ENCODE peak calls at places on chromosomes 7 and 10, in six cellular contexts. H is GM12891, Z is HepG2, P is GM12878, O is H1, G is K562. C is an unnamed sample.

GRCh38 chr10:81450651-81451050 is 424.3 kb upstream of the NRG3 start:
- DNase-seq in O (no peak), P (no peak), Z (no peak), G (no peak), H (no peak), C (no peak)

GRCh38 chr7:107090452-107090851 is 45.9 kb downstream of the PRKAR2B start:
- DNase-seq in H (no peak), P (no peak), O (no peak), Z (no peak), G (peak), C (no peak)

GRCh38 chr10:3467052-3467906 is 294.7 kb upstream of the PITRM1 start:
- DNase-seq in G (peak), O (peak), Z (no peak), P (no peak), H (no peak), C (no peak)

GRCh38 chr7:146606628-146607027 is 490.0 kb downstream of the CNTNAP2 start:
- DNase-seq in P (no peak), G (no peak), H (no peak), Z (no peak), O (no peak), C (no peak)

GRCh38 chr7:16062269-16062668 is 359.1 kb downstream of the CRPPA start:
- DNase-seq in H (no peak), O (no peak), Z (no peak), P (no peak), G (no peak), C (no peak)

GRCh38 chr7:44979481-44980392 is 922 bp upstream of the MYO1G start:
- DNase-seq in G (no peak), H (no peak), Z (no peak), O (no peak), P (no peak), C (no peak)

GRCh38 chr10:132306341-132306685 is 1.4 kb downstream of the STK32C start:
- DNase-seq in Z (no peak), H (no peak), P (no peak), O (no peak), G (no peak), C (no peak)

GRCh38 chr7:140402178-140402835 is 1.6 kb upstream of the RAB19 start:
- DNase-seq in P (no peak), G (no peak), H (no peak), Z (no peak), O (no peak), C (no peak)

GRCh38 chr7:158110661-158111555 is 476.7 kb downstream of the PTPRN2 start:
- DNase-seq in H (no peak), O (no peak), G (no peak), Z (peak), P (no peak), C (no peak)

GRCh38 chr10:77011823-77012566 is 625.6 kb downstream of the KCNMA1 start:
- DNase-seq in H (no peak), G (no peak), Z (no peak), O (no peak), P (no peak), C (no peak)

GRCh38 chr10:99631496-99631895 is 11.3 kb upstream of the SLC25A28 start:
- DNase-seq in G (no peak), O (no peak), Z (no peak), H (no peak), P (no peak), C (no peak)

GRCh38 chr7:134515569-134516468 is 11.5 kb upstream of the AKR1B10 start:
- DNase-seq in Z (no peak), P (no peak), H (no peak), G (no peak), O (no peak), C (no peak)

GRCh38 chr7:79598351-79598750 is 144.9 kb upstream of the MAGI2 start:
- DNase-seq in O (no peak), G (no peak), Z (no peak), H (no peak), P (no peak), C (no peak)

GRCh38 chr7:139680676-139681462 is 96.9 kb downstream of the HIPK2 start:
- DNase-seq in G (peak), H (no peak), Z (no peak), O (no peak), P (no peak), C (no peak)

GRCh38 chr10:104642311-104643022 is 1.4 kb downstream of the SORCS3 start:
- DNase-seq in O (peak), Z (peak), G (peak), H (no peak), P (no peak), C (no peak)

GRCh38 chr10:70537398-70538194 is 59.0 kb downstream of the PALD1 start:
- DNase-seq in G (peak), Z (peak), O (no peak), H (peak), P (no peak), C (no peak)

GRCh38 chr10:108544500-108545120 is 1378.7 kb downstream of the XPNPEP1 start:
- DNase-seq in G (peak), Z (peak), O (peak), P (no peak), H (no peak), C (no peak)

GRCh38 chr7:148982596-148983219 is 45.6 kb downstream of the PDIA4 start:
- DNase-seq in P (no peak), Z (no peak), H (no peak), O (no peak), G (peak), C (no peak)

GRCh38 chr10:69648461-69648860 is 18.4 kb downstream of the FAM241B start:
- DNase-seq in G (no peak), O (no peak), P (no peak), Z (no peak), H (no peak), C (no peak)

GRCh38 chr10:86330778-86331763 is 35.5 kb downstream of the GRID1 start:
- DNase-seq in O (no peak), P (no peak), Z (no peak), H (no peak), G (no peak), C (no peak)

GRCh38 chr10:62258926-62259325 is 9.7 kb downstream of the RTKN2 start:
- DNase-seq in P (no peak), G (no peak), O (no peak), Z (no peak), H (no peak), C (no peak)

GRCh38 chr7:32164341-32164996 is 94.3 kb upstream of the PDE1C start:
- DNase-seq in O (no peak), P (no peak), H (no peak), G (peak), Z (peak), C (no peak)

GRCh38 chr10:80191589-80192270 is 13.6 kb downstream of the ANXA11 start:
- DNase-seq in Z (no peak), O (no peak), P (no peak), G (no peak), H (no peak), C (no peak)

GRCh38 chr10:14240253-14241189 is 90.2 kb downstream of the FRMD4A start:
- DNase-seq in P (no peak), O (no peak), Z (no peak), G (no peak), H (no peak), C (no peak)

GRCh38 chr10:86658261-86658741 is 4.0 kb downstream of the OPN4 start:
- DNase-seq in H (no peak), Z (no peak), P (no peak), G (no peak), O (no peak), C (no peak)

GRCh38 chr10:26566525-26567348 is 128.6 kb downstream of the APBB1IP start:
- DNase-seq in P (no peak), H (no peak), O (no peak), G (no peak), Z (no peak), C (no peak)

GRCh38 chr7:97004931-97005763 is at the start of gene DLX6:
- DNase-seq in G (no peak), Z (peak), O (no peak), H (no peak), P (no peak), C (no peak)

GRCh38 chr7:47491637-47492036 is 90.3 kb downstream of the TNS3 start:
- DNase-seq in G (no peak), O (no peak), P (no peak), Z (no peak), H (no peak), C (no peak)

GRCh38 chr10:4765428-4765827 is 60.6 kb upstream of the AKR1E2 start:
- DNase-seq in Z (no peak), P (no peak), O (no peak), G (no peak), H (no peak), C (no peak)

DNA sequence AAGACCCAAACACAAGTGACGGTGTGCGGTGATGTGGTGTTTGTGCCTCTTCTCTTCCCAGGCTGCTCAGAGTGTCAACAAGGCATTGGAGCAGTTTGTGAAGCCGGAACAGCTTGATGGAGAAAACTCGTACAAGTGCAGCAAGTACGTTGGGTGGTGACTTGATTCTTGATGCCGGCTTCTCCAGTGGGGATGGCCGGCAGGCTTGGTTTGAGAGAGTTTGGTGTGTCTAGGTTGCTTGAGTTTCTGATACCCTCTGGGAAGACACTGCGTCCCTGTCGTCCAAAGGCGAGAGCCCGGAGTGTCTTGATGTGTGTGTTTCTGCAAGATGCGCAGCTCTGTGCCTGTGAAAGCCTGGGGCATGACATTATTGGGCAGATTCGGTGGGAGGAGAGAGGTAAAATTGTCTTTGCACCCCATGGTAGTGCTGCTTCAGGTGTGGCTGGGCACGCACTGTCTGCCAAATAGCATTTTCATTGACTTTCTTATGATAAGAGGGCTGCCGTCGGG is 111.8 kb downstream of the ANKRD61 start:
- DNase-seq in O (no peak), P (no peak), G (no peak), H (no peak), Z (no peak), C (no peak)
- TF ChIP-seq POLR2A in O (no peak), P (no peak), G (no peak), H (no peak), Z (no peak), C (no peak)

GRCh38 chr10:11713963-11714362 is 28.2 kb upstream of the ECHDC3 start:
- DNase-seq in O (no peak), Z (no peak), P (no peak), G (no peak), H (no peak), C (no peak)
- TF ChIP-seq TAF1 in O (no peak), Z (no peak), P (no peak), G (no peak), H (no peak), C (no peak)

DNA sequence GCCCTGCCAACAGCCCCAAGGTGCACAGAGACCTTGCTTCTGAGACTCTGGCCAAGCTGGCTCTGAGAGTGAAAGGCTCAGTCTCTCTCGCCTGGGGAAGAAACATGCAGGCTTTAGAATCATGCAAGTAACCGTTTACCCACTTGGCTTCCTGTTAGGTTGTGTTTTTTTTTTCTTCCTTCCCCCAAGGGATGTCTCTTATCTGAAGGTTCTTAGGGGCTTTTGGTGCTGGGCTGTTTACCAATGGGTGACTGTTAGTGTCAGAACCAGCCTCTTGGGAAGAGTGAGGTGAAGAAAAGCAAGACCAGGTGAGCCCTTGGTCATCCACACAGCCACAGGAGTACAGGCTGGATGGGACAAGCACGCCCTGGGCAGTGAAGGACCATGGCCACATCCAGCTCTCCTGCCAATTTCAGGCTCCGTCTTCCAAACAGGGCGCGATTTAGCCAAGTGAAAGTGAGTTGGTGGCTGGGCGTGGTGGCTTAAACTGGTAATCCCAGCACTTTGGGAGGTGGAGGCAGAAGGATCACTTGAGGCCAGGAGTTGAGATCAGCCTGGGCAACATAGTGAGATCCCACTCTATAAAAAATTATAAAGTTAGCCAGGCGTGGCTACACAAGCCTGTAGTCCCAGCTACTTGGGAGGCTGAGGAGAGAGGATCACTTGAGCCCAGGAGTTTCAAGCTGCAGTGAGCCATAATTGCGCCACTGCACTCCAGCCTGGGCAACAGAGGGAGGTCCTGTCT is 76.3 kb upstream of the CUX1 start:
- DNase-seq in Z (no peak), H (no peak), O (no peak), P (peak), G (no peak), C (no peak)
- TF ChIP-seq POLR2A in Z (no peak), H (no peak), O (no peak), P (peak), G (no peak), C (no peak)

GRCh38 chr10:122637371-122637770 is 62.3 kb downstream of the C10orf120 start:
- DNase-seq in P (no peak), Z (no peak), H (no peak), O (no peak), G (no peak), C (no peak)

GRCh38 chr10:122640921-122641320 is 58.7 kb downstream of the C10orf120 start:
- DNase-seq in O (no peak), H (no peak), P (no peak), G (no peak), Z (no peak), C (no peak)

GRCh38 chr10:122636953-122637352 is 62.7 kb downstream of the C10orf120 start:
- DNase-seq in H (no peak), P (no peak), O (no peak), G (peak), Z (no peak), C (no peak)

GRCh38 chr10:122639801-122640200 is 59.8 kb downstream of the C10orf120 start:
- DNase-seq in Z (no peak), O (no peak), P (no peak), G (no peak), H (no peak), C (no peak)

DNA sequence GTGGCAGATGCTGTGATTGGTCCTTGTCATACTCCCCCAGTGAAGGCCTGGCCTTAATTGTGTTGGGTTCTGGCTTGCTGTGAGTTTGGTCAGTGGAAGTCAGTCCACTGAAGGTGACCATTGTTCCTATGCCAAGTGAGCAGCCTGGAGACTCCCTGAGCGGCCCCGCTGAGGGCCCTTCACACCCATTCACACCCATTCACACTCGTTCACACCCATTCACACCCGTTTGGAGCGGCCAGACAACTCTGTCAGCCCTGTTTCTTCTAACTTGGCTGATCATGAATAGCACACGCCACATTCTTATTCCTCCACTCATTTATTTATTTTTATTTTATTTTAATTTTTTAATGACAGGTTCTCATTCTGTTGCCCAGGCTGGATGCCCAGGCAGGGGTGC is 61.5 kb downstream of the C10orf120 start:
- DNase-seq in Z (no peak), H (no peak), O (no peak), G (no peak), P (no peak), C (no peak)
- TF ChIP-seq TAF1 in Z (no peak), H (no peak), O (no peak), G (no peak), P (no peak), C (no peak)

GRCh38 chr10:92573091-92573797 is 649 bp downstream of the IDE start:
- DNase-seq in H (no peak), O (no peak), G (peak), Z (no peak), P (no peak), C (peak)

GRCh38 chr10:92572362-92573090 is 1.4 kb downstream of the IDE start:
- DNase-seq in O (no peak), G (peak), Z (no peak), H (no peak), P (no peak), C (no peak)

GRCh38 chr10:92574545-92575377 is 868 bp upstream of the IDE start:
- DNase-seq in P (no peak), O (no peak), H (no peak), Z (no peak), G (no peak), C (no peak)

GRCh38 chr10:92575961-92576360 is 2.1 kb upstream of the IDE start:
- DNase-seq in O (no peak), Z (no peak), G (no peak), H (no peak), P (no peak), C (no peak)

DNA sequence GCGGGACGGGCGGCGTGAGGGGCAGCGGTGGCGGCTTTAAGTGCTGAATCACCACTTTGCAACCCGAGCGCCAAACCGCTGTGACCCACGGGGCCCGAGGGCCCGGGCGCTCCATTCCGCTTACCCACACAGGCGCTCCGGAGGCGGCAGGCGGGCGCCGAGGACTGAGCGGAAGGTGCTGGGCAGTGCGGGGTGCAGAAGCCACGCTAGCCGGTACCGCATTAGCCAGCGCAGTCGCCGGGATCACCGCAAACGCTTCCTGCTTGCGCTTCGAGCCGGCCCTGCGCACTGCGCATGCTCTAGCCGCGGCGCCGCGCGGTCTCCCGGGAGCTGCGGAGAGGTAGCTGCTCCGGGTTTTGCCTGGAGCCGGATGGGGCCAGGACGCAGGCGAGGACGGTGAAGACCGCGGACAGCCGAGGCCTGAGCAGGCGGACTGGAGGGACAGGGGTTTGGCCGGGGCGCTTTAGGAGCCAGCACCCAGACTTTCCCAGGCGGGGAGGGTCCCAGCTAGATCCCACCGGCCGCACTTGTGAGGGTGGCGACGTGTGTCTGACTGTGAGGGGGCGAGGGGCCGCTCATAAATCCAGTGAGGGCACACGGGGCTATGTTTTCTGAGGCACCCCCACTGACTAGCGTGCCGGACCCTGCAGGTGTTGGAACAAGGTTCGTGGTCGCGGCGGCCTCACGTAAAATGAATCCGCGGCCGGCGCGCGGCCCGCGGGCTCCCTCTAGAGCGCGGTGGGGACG is at the start of gene IDE:
- DNase-seq in O (peak), Z (peak), G (peak), P (peak), H (peak), C (peak)
- TF ChIP-seq POLR2A in O (peak), Z (peak), G (peak), P (peak), H (peak), C (peak)

DNA sequence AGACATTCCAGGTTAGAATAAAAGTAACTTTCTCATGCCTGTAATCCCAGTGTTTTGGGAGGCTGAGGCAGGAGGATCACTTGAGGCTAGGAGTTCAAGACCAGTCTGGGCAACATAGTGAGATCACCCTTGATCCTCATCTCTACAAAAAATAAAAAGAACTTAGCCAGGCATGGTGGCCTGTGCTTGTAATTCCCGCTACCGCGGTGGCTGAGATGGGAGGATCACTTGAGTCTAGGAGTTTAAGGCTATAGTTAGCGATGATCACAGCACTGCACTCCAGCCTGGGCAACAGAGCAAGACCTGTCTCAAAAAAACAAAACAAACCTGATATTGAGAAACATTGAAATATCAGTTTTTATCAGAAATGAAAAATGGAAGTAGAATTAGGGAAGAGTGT is 4.6 kb downstream of the TET1 start:
- DNase-seq in G (no peak), O (no peak), P (no peak), H (no peak), Z (no peak), C (no peak)
- TF ChIP-seq TAF1 in G (no peak), O (no peak), P (no peak), H (no peak), Z (no peak), C (no peak)

GRCh38 chr10:110399163-110400094 is 94.7 kb upstream of the SMNDC1 start:
- DNase-seq in G (no peak), P (no peak), H (no peak), O (no peak), Z (peak), C (no peak)
- TF ChIP-seq POLR2A in G (no peak), P (no peak), H (no peak), O (no peak), Z (no peak), C (no peak)

DNA sequence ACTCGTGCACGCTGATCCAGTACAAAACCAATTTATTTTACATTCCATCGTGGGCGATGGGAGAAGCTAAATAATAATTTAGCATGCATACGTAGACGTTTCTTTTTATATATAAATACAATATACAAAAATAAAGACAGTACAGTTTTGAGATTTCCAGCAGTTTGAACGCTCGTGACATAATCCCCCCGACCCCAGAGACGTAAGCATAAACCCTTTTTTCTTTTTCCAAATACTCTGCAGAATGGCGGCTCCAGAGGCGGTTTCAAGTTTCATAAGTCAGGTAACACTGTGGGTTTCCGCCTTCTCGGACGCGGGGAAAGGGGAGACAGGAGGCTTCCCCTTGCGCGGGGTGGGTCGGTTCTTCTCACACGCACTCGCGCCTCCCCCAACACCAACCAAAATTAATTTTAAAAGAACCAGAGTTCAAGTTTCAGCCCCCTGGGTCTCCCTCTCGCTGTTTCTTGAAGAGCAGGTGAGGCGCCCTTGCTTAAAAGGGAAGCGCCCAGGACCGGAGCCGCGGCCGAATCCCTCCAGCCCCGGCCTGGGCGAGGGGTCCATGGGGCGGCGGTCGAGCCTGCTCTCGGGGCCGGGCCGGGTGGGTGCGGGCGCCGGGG is 5.5 kb downstream of the MNX1 start:
- DNase-seq in G (no peak), P (no peak), Z (no peak), O (no peak), H (no peak), C (no peak)
- TF ChIP-seq TAF1 in G (no peak), P (no peak), Z (no peak), O (no peak), H (no peak), C (no peak)

GRCh38 chr10:21525367-21526183 is at the start of gene SKIDA1:
- DNase-seq in O (no peak), G (peak), P (no peak), H (no peak), Z (peak), C (no peak)
- TF ChIP-seq POLR2A in O (peak), G (peak), P (no peak), H (no peak), Z (no peak), C (no peak)